ENCODE peak calls at places on chromosomes 6 and 20, in four cellular contexts. One of them, this sample, is unnamed.

GRCh38 chr6:139367810-139368321 is 6.6 kb downstream of the CITED2 start:
- DNase-seq in activated T-helper 1 cell treated with anti-CD3 and anti-CD28 coated beads, Interleukin-2, amount 50 U/mL, for 16 hours: no peak
- DNase-seq in activated T-cell treated with anti-CD3 and anti-CD28 coated beads, Interleukin-2, amount 50 U/mL, for 24 hours: no peak
- DNase-seq in SJSA1: no peak
- DNase-seq in this sample: no peak

GRCh38 chr6:45256697-45257695 is 71.1 kb upstream of the RUNX2 start:
- DNase-seq in activated T-cell treated with anti-CD3 and anti-CD28 coated beads, Interleukin-2, amount 50 U/mL, for 24 hours: no peak
- DNase-seq in activated T-helper 1 cell treated with anti-CD3 and anti-CD28 coated beads, Interleukin-2, amount 50 U/mL, for 16 hours: no peak
- DNase-seq in SJSA1: no peak
- DNase-seq in this sample: no peak

GRCh38 chr20:53786071-53786444 is 192.4 kb upstream of the ZNF217 start:
- DNase-seq in activated T-cell treated with anti-CD3 and anti-CD28 coated beads, Interleukin-2, amount 50 U/mL, for 24 hours: no peak
- DNase-seq in SJSA1: no peak
- DNase-seq in activated T-helper 1 cell treated with anti-CD3 and anti-CD28 coated beads, Interleukin-2, amount 50 U/mL, for 16 hours: no peak
- DNase-seq in this sample: no peak

GRCh38 chr20:49268600-49269365 is 9.1 kb downstream of the ZNFX1 start:
- DNase-seq in SJSA1: peak
- DNase-seq in activated T-helper 1 cell treated with anti-CD3 and anti-CD28 coated beads, Interleukin-2, amount 50 U/mL, for 16 hours: no peak
- DNase-seq in activated T-cell treated with anti-CD3 and anti-CD28 coated beads, Interleukin-2, amount 50 U/mL, for 24 hours: no peak
- DNase-seq in this sample: no peak

GRCh38 chr20:49219924-49220831 is 962 bp downstream of the DDX27 start:
- DNase-seq in activated T-cell treated with anti-CD3 and anti-CD28 coated beads, Interleukin-2, amount 50 U/mL, for 24 hours: no peak
- DNase-seq in activated T-helper 1 cell treated with anti-CD3 and anti-CD28 coated beads, Interleukin-2, amount 50 U/mL, for 16 hours: no peak
- DNase-seq in SJSA1: no peak
- DNase-seq in this sample: no peak

GRCh38 chr20:48791666-48792071 is 36.1 kb downstream of the PREX1 start:
- DNase-seq in SJSA1: peak
- DNase-seq in activated T-cell treated with anti-CD3 and anti-CD28 coated beads, Interleukin-2, amount 50 U/mL, for 24 hours: no peak
- DNase-seq in activated T-helper 1 cell treated with anti-CD3 and anti-CD28 coated beads, Interleukin-2, amount 50 U/mL, for 16 hours: no peak
- DNase-seq in this sample: peak

GRCh38 chr6:90008908-90009501 is 114.7 kb downstream of the GJA10 start:
- DNase-seq in activated T-cell treated with anti-CD3 and anti-CD28 coated beads, Interleukin-2, amount 50 U/mL, for 24 hours: no peak
- DNase-seq in activated T-helper 1 cell treated with anti-CD3 and anti-CD28 coated beads, Interleukin-2, amount 50 U/mL, for 16 hours: no peak
- DNase-seq in SJSA1: peak
- DNase-seq in this sample: peak

GRCh38 chr20:37220796-37221195 is 40.8 kb downstream of the GHRH start:
- DNase-seq in activated T-cell treated with anti-CD3 and anti-CD28 coated beads, Interleukin-2, amount 50 U/mL, for 24 hours: no peak
- DNase-seq in activated T-helper 1 cell treated with anti-CD3 and anti-CD28 coated beads, Interleukin-2, amount 50 U/mL, for 16 hours: no peak
- DNase-seq in SJSA1: peak
- DNase-seq in this sample: peak

GRCh38 chr20:19327401-19327800 is 115.0 kb downstream of the SLC24A3 start:
- DNase-seq in SJSA1: no peak
- DNase-seq in activated T-cell treated with anti-CD3 and anti-CD28 coated beads, Interleukin-2, amount 50 U/mL, for 24 hours: no peak
- DNase-seq in activated T-helper 1 cell treated with anti-CD3 and anti-CD28 coated beads, Interleukin-2, amount 50 U/mL, for 16 hours: no peak
- DNase-seq in this sample: no peak

GRCh38 chr6:28606424-28607391 is 81.0 kb downstream of the GPX5 start:
- DNase-seq in SJSA1: peak
- DNase-seq in activated T-cell treated with anti-CD3 and anti-CD28 coated beads, Interleukin-2, amount 50 U/mL, for 24 hours: peak
- DNase-seq in activated T-helper 1 cell treated with anti-CD3 and anti-CD28 coated beads, Interleukin-2, amount 50 U/mL, for 16 hours: no peak
- DNase-seq in this sample: peak

GRCh38 chr6:15763827-15764226 is 101.0 kb upstream of the DTNBP1 start:
- DNase-seq in activated T-cell treated with anti-CD3 and anti-CD28 coated beads, Interleukin-2, amount 50 U/mL, for 24 hours: no peak
- DNase-seq in SJSA1: peak
- DNase-seq in activated T-helper 1 cell treated with anti-CD3 and anti-CD28 coated beads, Interleukin-2, amount 50 U/mL, for 16 hours: no peak
- DNase-seq in this sample: no peak

GRCh38 chr6:157981132-157981394 is 600 bp upstream of the SYNJ2 start:
- DNase-seq in activated T-helper 1 cell treated with anti-CD3 and anti-CD28 coated beads, Interleukin-2, amount 50 U/mL, for 16 hours: no peak
- DNase-seq in activated T-cell treated with anti-CD3 and anti-CD28 coated beads, Interleukin-2, amount 50 U/mL, for 24 hours: no peak
- DNase-seq in SJSA1: no peak
- DNase-seq in this sample: no peak

GRCh38 chr6:101344885-101345284 is 48.6 kb upstream of the GRIK2 start:
- DNase-seq in activated T-cell treated with anti-CD3 and anti-CD28 coated beads, Interleukin-2, amount 50 U/mL, for 24 hours: no peak
- DNase-seq in activated T-helper 1 cell treated with anti-CD3 and anti-CD28 coated beads, Interleukin-2, amount 50 U/mL, for 16 hours: no peak
- DNase-seq in SJSA1: no peak
- DNase-seq in this sample: no peak

GRCh38 chr6:10425973-10426780 is 11.3 kb upstream of the TFAP2A start:
- DNase-seq in activated T-cell treated with anti-CD3 and anti-CD28 coated beads, Interleukin-2, amount 50 U/mL, for 24 hours: no peak
- DNase-seq in activated T-helper 1 cell treated with anti-CD3 and anti-CD28 coated beads, Interleukin-2, amount 50 U/mL, for 16 hours: no peak
- DNase-seq in SJSA1: peak
- DNase-seq in this sample: peak

GRCh38 chr6:9583946-9584345 is 830.9 kb downstream of the TFAP2A start:
- DNase-seq in SJSA1: no peak
- DNase-seq in activated T-cell treated with anti-CD3 and anti-CD28 coated beads, Interleukin-2, amount 50 U/mL, for 24 hours: no peak
- DNase-seq in activated T-helper 1 cell treated with anti-CD3 and anti-CD28 coated beads, Interleukin-2, amount 50 U/mL, for 16 hours: no peak
- DNase-seq in this sample: no peak

GRCh38 chr20:16283978-16284377 is 289.3 kb downstream of the KIF16B start:
- DNase-seq in activated T-helper 1 cell treated with anti-CD3 and anti-CD28 coated beads, Interleukin-2, amount 50 U/mL, for 16 hours: no peak
- DNase-seq in SJSA1: no peak
- DNase-seq in activated T-cell treated with anti-CD3 and anti-CD28 coated beads, Interleukin-2, amount 50 U/mL, for 24 hours: no peak
- DNase-seq in this sample: no peak

GRCh38 chr20:16885746-16886145 is 137.6 kb downstream of the OTOR start:
- DNase-seq in activated T-helper 1 cell treated with anti-CD3 and anti-CD28 coated beads, Interleukin-2, amount 50 U/mL, for 16 hours: no peak
- DNase-seq in SJSA1: no peak
- DNase-seq in activated T-cell treated with anti-CD3 and anti-CD28 coated beads, Interleukin-2, amount 50 U/mL, for 24 hours: no peak
- DNase-seq in this sample: no peak

GRCh38 chr6:123402052-123402451 is 234.7 kb downstream of the TRDN start:
- DNase-seq in activated T-cell treated with anti-CD3 and anti-CD28 coated beads, Interleukin-2, amount 50 U/mL, for 24 hours: no peak
- DNase-seq in SJSA1: no peak
- DNase-seq in activated T-helper 1 cell treated with anti-CD3 and anti-CD28 coated beads, Interleukin-2, amount 50 U/mL, for 16 hours: no peak
- DNase-seq in this sample: no peak

GRCh38 chr20:19944772-19945459 is 72.2 kb upstream of the NAA20 start:
- DNase-seq in SJSA1: peak
- DNase-seq in activated T-cell treated with anti-CD3 and anti-CD28 coated beads, Interleukin-2, amount 50 U/mL, for 24 hours: no peak
- DNase-seq in activated T-helper 1 cell treated with anti-CD3 and anti-CD28 coated beads, Interleukin-2, amount 50 U/mL, for 16 hours: no peak
- DNase-seq in this sample: peak

GRCh38 chr6:30837432-30837831 is 46.9 kb upstream of the DDR1 start:
- DNase-seq in SJSA1: no peak
- DNase-seq in activated T-cell treated with anti-CD3 and anti-CD28 coated beads, Interleukin-2, amount 50 U/mL, for 24 hours: no peak
- DNase-seq in activated T-helper 1 cell treated with anti-CD3 and anti-CD28 coated beads, Interleukin-2, amount 50 U/mL, for 16 hours: no peak
- DNase-seq in this sample: no peak

GRCh38 chr20:1841554-1842140 is 53.6 kb upstream of the SIRPA start:
- DNase-seq in activated T-cell treated with anti-CD3 and anti-CD28 coated beads, Interleukin-2, amount 50 U/mL, for 24 hours: no peak
- DNase-seq in SJSA1: no peak
- DNase-seq in activated T-helper 1 cell treated with anti-CD3 and anti-CD28 coated beads, Interleukin-2, amount 50 U/mL, for 16 hours: no peak
- DNase-seq in this sample: peak

GRCh38 chr6:18400831-18401446 is 13.8 kb downstream of the RNF144B start:
- DNase-seq in activated T-helper 1 cell treated with anti-CD3 and anti-CD28 coated beads, Interleukin-2, amount 50 U/mL, for 16 hours: no peak
- DNase-seq in activated T-cell treated with anti-CD3 and anti-CD28 coated beads, Interleukin-2, amount 50 U/mL, for 24 hours: no peak
- DNase-seq in SJSA1: peak
- DNase-seq in this sample: no peak

GRCh38 chr6:161226005-161226964 is 47.6 kb downstream of the AGPAT4 start:
- DNase-seq in SJSA1: no peak
- DNase-seq in activated T-cell treated with anti-CD3 and anti-CD28 coated beads, Interleukin-2, amount 50 U/mL, for 24 hours: no peak
- DNase-seq in activated T-helper 1 cell treated with anti-CD3 and anti-CD28 coated beads, Interleukin-2, amount 50 U/mL, for 16 hours: no peak
- DNase-seq in this sample: no peak

GRCh38 chr6:135941275-135941674 is 89.8 kb downstream of the PDE7B start:
- DNase-seq in activated T-cell treated with anti-CD3 and anti-CD28 coated beads, Interleukin-2, amount 50 U/mL, for 24 hours: no peak
- DNase-seq in SJSA1: no peak
- DNase-seq in activated T-helper 1 cell treated with anti-CD3 and anti-CD28 coated beads, Interleukin-2, amount 50 U/mL, for 16 hours: no peak
- DNase-seq in this sample: no peak

GRCh38 chr6:57138026-57138425 is 34.1 kb upstream of the BAG2 start:
- DNase-seq in activated T-helper 1 cell treated with anti-CD3 and anti-CD28 coated beads, Interleukin-2, amount 50 U/mL, for 16 hours: no peak
- DNase-seq in SJSA1: no peak
- DNase-seq in activated T-cell treated with anti-CD3 and anti-CD28 coated beads, Interleukin-2, amount 50 U/mL, for 24 hours: no peak
- DNase-seq in this sample: no peak

GRCh38 chr6:137746264-137746663 is 120.8 kb upstream of the TNFAIP3 start:
- DNase-seq in activated T-helper 1 cell treated with anti-CD3 and anti-CD28 coated beads, Interleukin-2, amount 50 U/mL, for 16 hours: no peak
- DNase-seq in activated T-cell treated with anti-CD3 and anti-CD28 coated beads, Interleukin-2, amount 50 U/mL, for 24 hours: no peak
- DNase-seq in SJSA1: no peak
- DNase-seq in this sample: no peak

GRCh38 chr6:513058-513457 is 121.5 kb downstream of the IRF4 start:
- DNase-seq in activated T-helper 1 cell treated with anti-CD3 and anti-CD28 coated beads, Interleukin-2, amount 50 U/mL, for 16 hours: no peak
- DNase-seq in SJSA1: no peak
- DNase-seq in activated T-cell treated with anti-CD3 and anti-CD28 coated beads, Interleukin-2, amount 50 U/mL, for 24 hours: no peak
- DNase-seq in this sample: no peak

GRCh38 chr6:134447883-134448387 is 130.0 kb upstream of the SGK1 start:
- DNase-seq in activated T-cell treated with anti-CD3 and anti-CD28 coated beads, Interleukin-2, amount 50 U/mL, for 24 hours: no peak
- DNase-seq in activated T-helper 1 cell treated with anti-CD3 and anti-CD28 coated beads, Interleukin-2, amount 50 U/mL, for 16 hours: no peak
- DNase-seq in SJSA1: no peak
- DNase-seq in this sample: peak

GRCh38 chr20:5065489-5066383 is 54.0 kb downstream of the PCNA start:
- DNase-seq in SJSA1: peak
- DNase-seq in activated T-helper 1 cell treated with anti-CD3 and anti-CD28 coated beads, Interleukin-2, amount 50 U/mL, for 16 hours: no peak
- DNase-seq in activated T-cell treated with anti-CD3 and anti-CD28 coated beads, Interleukin-2, amount 50 U/mL, for 24 hours: no peak
- DNase-seq in this sample: peak

GRCh38 chr20:46202758-46203509 is 84.8 kb downstream of the CD40 start:
- DNase-seq in activated T-cell treated with anti-CD3 and anti-CD28 coated beads, Interleukin-2, amount 50 U/mL, for 24 hours: no peak
- DNase-seq in activated T-helper 1 cell treated with anti-CD3 and anti-CD28 coated beads, Interleukin-2, amount 50 U/mL, for 16 hours: no peak
- DNase-seq in SJSA1: no peak
- DNase-seq in this sample: no peak

GRCh38 chr6:26379236-26380139 is 3.4 kb upstream of the BTN2A2 start:
- DNase-seq in SJSA1: no peak
- DNase-seq in activated T-helper 1 cell treated with anti-CD3 and anti-CD28 coated beads, Interleukin-2, amount 50 U/mL, for 16 hours: no peak
- DNase-seq in activated T-cell treated with anti-CD3 and anti-CD28 coated beads, Interleukin-2, amount 50 U/mL, for 24 hours: no peak
- DNase-seq in this sample: no peak

GRCh38 chr6:34071111-34071883 is 74.6 kb downstream of the GRM4 start:
- DNase-seq in activated T-helper 1 cell treated with anti-CD3 and anti-CD28 coated beads, Interleukin-2, amount 50 U/mL, for 16 hours: no peak
- DNase-seq in activated T-cell treated with anti-CD3 and anti-CD28 coated beads, Interleukin-2, amount 50 U/mL, for 24 hours: no peak
- DNase-seq in SJSA1: no peak
- DNase-seq in this sample: no peak

GRCh38 chr20:23659989-23660837 is 22.5 kb upstream of the CST3 start:
- DNase-seq in activated T-helper 1 cell treated with anti-CD3 and anti-CD28 coated beads, Interleukin-2, amount 50 U/mL, for 16 hours: no peak
- DNase-seq in activated T-cell treated with anti-CD3 and anti-CD28 coated beads, Interleukin-2, amount 50 U/mL, for 24 hours: no peak
- DNase-seq in SJSA1: no peak
- DNase-seq in this sample: peak

GRCh38 chr6:159178847-159179246 is 9.6 kb downstream of the FNDC1 start:
- DNase-seq in activated T-helper 1 cell treated with anti-CD3 and anti-CD28 coated beads, Interleukin-2, amount 50 U/mL, for 16 hours: no peak
- DNase-seq in SJSA1: no peak
- DNase-seq in activated T-cell treated with anti-CD3 and anti-CD28 coated beads, Interleukin-2, amount 50 U/mL, for 24 hours: no peak
- DNase-seq in this sample: no peak

GRCh38 chr20:62736407-62737071 is 27.9 kb downstream of the NTSR1 start:
- DNase-seq in activated T-cell treated with anti-CD3 and anti-CD28 coated beads, Interleukin-2, amount 50 U/mL, for 24 hours: peak
- DNase-seq in SJSA1: no peak
- DNase-seq in activated T-helper 1 cell treated with anti-CD3 and anti-CD28 coated beads, Interleukin-2, amount 50 U/mL, for 16 hours: no peak
- DNase-seq in this sample: no peak